ENCODE peak calls at places on chromosome 9, in nine cellular contexts. One of them, this sample, is unnamed.
A peak's percentile ranks its signal among the peaks of the same experiment; 100 is the strongest.

GRCh38 chr9:135661801-135662560 is 1.1 kb upstream of the LCN9 start:
- DNase-seq in A549: no peak
- DNase-seq in thyroid gland: no peak
- DNase-seq in transverse colon: no peak
- DNase-seq in sigmoid colon: no peak
- DNase-seq in HCT116: no peak
- DNase-seq in spleen: peak; percentile 23
- DNase-seq in gastrocnemius medialis: no peak
- DNase-seq in IMR-90: no peak
- DNase-seq in this sample: no peak

GRCh38 chr9:97237951-97238851 is 69.3 kb upstream of the CCDC180 start:
- DNase-seq in A549: peak; percentile 88
- DNase-seq in thyroid gland: peak; percentile 90
- DNase-seq in transverse colon: peak; percentile 81
- DNase-seq in sigmoid colon: peak; percentile 90
- DNase-seq in HCT116: peak; percentile 86
- DNase-seq in spleen: peak; percentile 96
- DNase-seq in gastrocnemius medialis: peak; percentile 57
- DNase-seq in IMR-90: peak; percentile 67
- DNase-seq in this sample: peak; percentile 74

GRCh38 chr9:133591116-133591910 is 17.9 kb downstream of the FAM163B start:
- DNase-seq in A549: no peak
- DNase-seq in thyroid gland: no peak
- DNase-seq in transverse colon: no peak
- DNase-seq in sigmoid colon: no peak
- DNase-seq in HCT116: no peak
- DNase-seq in spleen: no peak
- DNase-seq in gastrocnemius medialis: no peak
- DNase-seq in IMR-90: no peak
- DNase-seq in this sample: no peak

GRCh38 chr9:99259231-99259918 is 37.3 kb downstream of the SEC61B start:
- DNase-seq in A549: no peak
- DNase-seq in thyroid gland: peak; percentile 98
- DNase-seq in transverse colon: peak; percentile 42
- DNase-seq in sigmoid colon: peak; percentile 93
- DNase-seq in HCT116: no peak
- DNase-seq in spleen: peak; percentile 87
- DNase-seq in gastrocnemius medialis: peak; percentile 97
- DNase-seq in IMR-90: no peak
- DNase-seq in this sample: peak; percentile 24

GRCh38 chr9:134631881-134632280 is 9.7 kb upstream of the COL5A1 start:
- DNase-seq in A549: no peak
- DNase-seq in thyroid gland: no peak
- DNase-seq in transverse colon: no peak
- DNase-seq in sigmoid colon: no peak
- DNase-seq in HCT116: no peak
- DNase-seq in spleen: peak; percentile 48
- DNase-seq in gastrocnemius medialis: no peak
- DNase-seq in IMR-90: no peak
- DNase-seq in this sample: no peak

GRCh38 chr9:108469654-108470053 is 386.1 kb downstream of the ACTL7B start:
- DNase-seq in A549: no peak
- DNase-seq in thyroid gland: no peak
- DNase-seq in transverse colon: no peak
- DNase-seq in sigmoid colon: no peak
- DNase-seq in HCT116: no peak
- DNase-seq in spleen: no peak
- DNase-seq in gastrocnemius medialis: no peak
- DNase-seq in IMR-90: peak; percentile 76
- DNase-seq in this sample: peak; percentile 31

GRCh38 chr9:93216072-93216364 is 32.1 kb downstream of the WNK2 start:
- DNase-seq in A549: no peak
- DNase-seq in thyroid gland: no peak
- DNase-seq in transverse colon: no peak
- DNase-seq in sigmoid colon: no peak
- DNase-seq in HCT116: no peak
- DNase-seq in spleen: no peak
- DNase-seq in gastrocnemius medialis: no peak
- DNase-seq in IMR-90: no peak
- DNase-seq in this sample: no peak

GRCh38 chr9:83425240-83425639 is 113.0 kb downstream of the FRMD3 start:
- DNase-seq in A549: no peak
- DNase-seq in thyroid gland: no peak
- DNase-seq in transverse colon: no peak
- DNase-seq in sigmoid colon: no peak
- DNase-seq in HCT116: no peak
- DNase-seq in spleen: no peak
- DNase-seq in gastrocnemius medialis: no peak
- DNase-seq in IMR-90: no peak
- DNase-seq in this sample: no peak

GRCh38 chr9:86948153-86948929 is 1.0 kb upstream of the GAS1 start:
- DNase-seq in A549: peak; percentile 76
- DNase-seq in thyroid gland: peak; percentile 76
- DNase-seq in transverse colon: peak; percentile 75
- DNase-seq in sigmoid colon: peak; percentile 92
- DNase-seq in HCT116: peak; percentile 47
- DNase-seq in spleen: peak; percentile 91
- DNase-seq in gastrocnemius medialis: peak; percentile 56
- DNase-seq in IMR-90: peak; percentile 82
- DNase-seq in this sample: peak; percentile 61

GRCh38 chr9:35910613-35911488 is 1.6 kb downstream of the SPAAR start:
- DNase-seq in A549: peak; percentile 82
- DNase-seq in thyroid gland: peak; percentile 18
- DNase-seq in transverse colon: peak; percentile 80
- DNase-seq in sigmoid colon: no peak
- DNase-seq in HCT116: peak; percentile 66
- DNase-seq in spleen: peak; percentile 80
- DNase-seq in gastrocnemius medialis: no peak
- DNase-seq in IMR-90: peak; percentile 52
- DNase-seq in this sample: peak; percentile 86

GRCh38 chr9:87880116-87880515 is 2.6 kb upstream of the SPATA31E1 start:
- DNase-seq in A549: no peak
- DNase-seq in thyroid gland: no peak
- DNase-seq in transverse colon: no peak
- DNase-seq in sigmoid colon: no peak
- DNase-seq in HCT116: no peak
- DNase-seq in spleen: peak; percentile 27
- DNase-seq in gastrocnemius medialis: no peak
- DNase-seq in IMR-90: peak; percentile 63
- DNase-seq in this sample: peak; percentile 11

GRCh38 chr9:69649566-69650260 is 22.5 kb downstream of the APBA1 start:
- DNase-seq in A549: no peak
- DNase-seq in thyroid gland: no peak
- DNase-seq in transverse colon: no peak
- DNase-seq in sigmoid colon: no peak
- DNase-seq in HCT116: no peak
- DNase-seq in spleen: no peak
- DNase-seq in gastrocnemius medialis: no peak
- DNase-seq in IMR-90: peak; percentile 83
- DNase-seq in this sample: no peak

GRCh38 chr9:13143281-13143680 is 136.2 kb downstream of the MPDZ start:
- DNase-seq in A549: no peak
- DNase-seq in thyroid gland: no peak
- DNase-seq in transverse colon: no peak
- DNase-seq in sigmoid colon: no peak
- DNase-seq in HCT116: no peak
- DNase-seq in spleen: no peak
- DNase-seq in gastrocnemius medialis: no peak
- DNase-seq in IMR-90: no peak
- DNase-seq in this sample: peak; percentile 61

GRCh38 chr9:22913026-22913425 is 466.4 kb downstream of the DMRTA1 start:
- DNase-seq in A549: no peak
- DNase-seq in thyroid gland: no peak
- DNase-seq in transverse colon: no peak
- DNase-seq in sigmoid colon: no peak
- DNase-seq in HCT116: no peak
- DNase-seq in spleen: no peak
- DNase-seq in gastrocnemius medialis: no peak
- DNase-seq in IMR-90: no peak
- DNase-seq in this sample: no peak

GRCh38 chr9:124861342-124862229 is at the start of the genes ARPC5L and RPL35:
- DNase-seq in A549: peak; percentile 94
- DNase-seq in thyroid gland: peak; percentile 95
- DNase-seq in transverse colon: peak; percentile 97
- DNase-seq in sigmoid colon: peak; percentile 97
- DNase-seq in HCT116: peak; percentile 83
- DNase-seq in spleen: peak; percentile 99
- DNase-seq in gastrocnemius medialis: peak; percentile 91
- DNase-seq in IMR-90: peak; percentile 89
- DNase-seq in this sample: peak; percentile 94
- TF ChIP-seq POLR2A in A549: peak; percentile 86
- TF ChIP-seq POLR2A in thyroid gland: peak; percentile 96
- TF ChIP-seq POLR2A in transverse colon: peak; percentile 86
- TF ChIP-seq POLR2A in sigmoid colon: peak; percentile 84
- TF ChIP-seq POLR2A in HCT116: peak; percentile 92
- TF ChIP-seq POLR2A in spleen: no peak
- TF ChIP-seq POLR2A in gastrocnemius medialis: peak; percentile 97
- TF ChIP-seq POLR2A in IMR-90: peak; percentile 95
- TF ChIP-seq POLR2A in this sample: peak; percentile 96

GRCh38 chr9:120713257-120714087 is 798 bp downstream of the MEGF9 start:
- DNase-seq in A549: no peak
- DNase-seq in thyroid gland: peak; percentile 20
- DNase-seq in transverse colon: peak; percentile 29
- DNase-seq in sigmoid colon: peak; percentile 72
- DNase-seq in HCT116: no peak
- DNase-seq in spleen: peak; percentile 91
- DNase-seq in gastrocnemius medialis: peak; percentile 8
- DNase-seq in IMR-90: no peak
- DNase-seq in this sample: no peak

GRCh38 chr9:120712539-120713031 is 1.7 kb downstream of the MEGF9 start:
- DNase-seq in A549: peak; percentile 41
- DNase-seq in thyroid gland: no peak
- DNase-seq in transverse colon: no peak
- DNase-seq in sigmoid colon: no peak
- DNase-seq in HCT116: no peak
- DNase-seq in spleen: no peak
- DNase-seq in gastrocnemius medialis: no peak
- DNase-seq in IMR-90: no peak
- DNase-seq in this sample: no peak

GRCh38 chr9:120710110-120710981 is 3.9 kb downstream of the MEGF9 start:
- DNase-seq in A549: peak; percentile 74
- DNase-seq in thyroid gland: no peak
- DNase-seq in transverse colon: no peak
- DNase-seq in sigmoid colon: no peak
- DNase-seq in HCT116: peak; percentile 52
- DNase-seq in spleen: no peak
- DNase-seq in gastrocnemius medialis: peak; percentile 12
- DNase-seq in IMR-90: peak; percentile 39
- DNase-seq in this sample: peak; percentile 35

GRCh38 chr9:120711354-120711753 is 2.9 kb downstream of the MEGF9 start:
- DNase-seq in A549: peak; percentile 44
- DNase-seq in thyroid gland: no peak
- DNase-seq in transverse colon: no peak
- DNase-seq in sigmoid colon: no peak
- DNase-seq in HCT116: no peak
- DNase-seq in spleen: no peak
- DNase-seq in gastrocnemius medialis: no peak
- DNase-seq in IMR-90: no peak
- DNase-seq in this sample: no peak

GRCh38 chr9:120711841-120712538 is 2.3 kb downstream of the MEGF9 start:
- DNase-seq in A549: peak; percentile 47
- DNase-seq in thyroid gland: no peak
- DNase-seq in transverse colon: no peak
- DNase-seq in sigmoid colon: no peak
- DNase-seq in HCT116: no peak
- DNase-seq in spleen: no peak
- DNase-seq in gastrocnemius medialis: no peak
- DNase-seq in IMR-90: no peak
- DNase-seq in this sample: no peak
- H3K27ac ChIP-seq in A549: peak overlapping the region; percentile 85
- H3K27ac ChIP-seq in thyroid gland: peak overlapping the region; percentile 67
- H3K27ac ChIP-seq in transverse colon: peak overlapping the region; percentile 89
- H3K27ac ChIP-seq in sigmoid colon: peak overlapping the region; percentile 85
- H3K27ac ChIP-seq in HCT116: no peak overlapping the region
- H3K27ac ChIP-seq in spleen: peak overlapping the region; percentile 69
- H3K27ac ChIP-seq in gastrocnemius medialis: peak overlapping the region; percentile 72
- H3K27ac ChIP-seq in IMR-90: no peak overlapping the region
- H3K27ac ChIP-seq in this sample: no peak overlapping the region

GRCh38 chr9:6414291-6414690 is 1.3 kb downstream of the UHRF2 start:
- DNase-seq in A549: no peak
- DNase-seq in thyroid gland: peak; percentile 17
- DNase-seq in transverse colon: no peak
- DNase-seq in sigmoid colon: no peak
- DNase-seq in HCT116: no peak
- DNase-seq in spleen: no peak
- DNase-seq in gastrocnemius medialis: no peak
- DNase-seq in IMR-90: peak; percentile 50
- DNase-seq in this sample: peak; percentile 54

GRCh38 chr9:6413365-6414263 is 615 bp downstream of the UHRF2 start:
- DNase-seq in A549: peak; percentile 27
- DNase-seq in thyroid gland: peak; percentile 48
- DNase-seq in transverse colon: peak; percentile 41
- DNase-seq in sigmoid colon: no peak
- DNase-seq in HCT116: no peak
- DNase-seq in spleen: peak; percentile 93
- DNase-seq in gastrocnemius medialis: peak; percentile 8
- DNase-seq in IMR-90: no peak
- DNase-seq in this sample: no peak

GRCh38 chr9:6415266-6415665 is 2.3 kb downstream of the UHRF2 start:
- DNase-seq in A549: no peak
- DNase-seq in thyroid gland: no peak
- DNase-seq in transverse colon: no peak
- DNase-seq in sigmoid colon: no peak
- DNase-seq in HCT116: no peak
- DNase-seq in spleen: no peak
- DNase-seq in gastrocnemius medialis: no peak
- DNase-seq in IMR-90: no peak
- DNase-seq in this sample: no peak

GRCh38 chr9:6410653-6411052 is 2.3 kb upstream of the UHRF2 start:
- DNase-seq in A549: no peak
- DNase-seq in thyroid gland: no peak
- DNase-seq in transverse colon: no peak
- DNase-seq in sigmoid colon: no peak
- DNase-seq in HCT116: no peak
- DNase-seq in spleen: no peak
- DNase-seq in gastrocnemius medialis: no peak
- DNase-seq in IMR-90: no peak
- DNase-seq in this sample: no peak

GRCh38 chr9:6412572-6413364 is at the start of gene UHRF2:
- DNase-seq in A549: peak; percentile 98
- DNase-seq in thyroid gland: peak; percentile 99
- DNase-seq in transverse colon: peak; percentile 99
- DNase-seq in sigmoid colon: peak; percentile 99
- DNase-seq in HCT116: peak; percentile 93
- DNase-seq in spleen: peak; percentile 100
- DNase-seq in gastrocnemius medialis: peak; percentile 96
- DNase-seq in IMR-90: peak; percentile 97
- DNase-seq in this sample: peak; percentile 97
- TF ChIP-seq POLR2A in A549: peak; percentile 72
- TF ChIP-seq POLR2A in thyroid gland: peak; percentile 91
- TF ChIP-seq POLR2A in transverse colon: peak; percentile 85
- TF ChIP-seq POLR2A in sigmoid colon: peak; percentile 45
- TF ChIP-seq POLR2A in HCT116: peak; percentile 50
- TF ChIP-seq POLR2A in spleen: peak; percentile 69
- TF ChIP-seq POLR2A in gastrocnemius medialis: peak; percentile 62
- TF ChIP-seq POLR2A in IMR-90: peak; percentile 92
- TF ChIP-seq POLR2A in this sample: peak; percentile 89

DNA sequence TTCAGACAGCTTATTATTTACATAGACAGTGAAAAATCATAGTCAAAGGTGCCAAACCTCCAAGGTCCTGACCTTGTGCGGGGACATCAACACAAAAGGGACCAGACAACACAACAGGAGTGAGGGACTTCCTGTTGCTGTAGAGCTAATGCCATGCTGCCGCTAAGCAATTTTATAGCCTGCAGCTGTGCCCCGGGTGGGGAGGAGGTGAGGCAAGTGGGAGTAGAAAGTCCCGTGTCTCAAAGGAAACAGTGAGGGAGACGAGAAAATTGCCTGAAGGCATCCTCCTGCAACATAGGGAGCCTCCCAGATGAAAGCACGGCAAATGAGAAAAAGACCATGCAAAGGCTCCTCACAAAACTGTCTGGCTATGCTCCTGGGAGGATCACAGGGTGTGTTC is 58.8 kb downstream of the CAAP1 start:
- DNase-seq in A549: no peak
- DNase-seq in thyroid gland: no peak
- DNase-seq in transverse colon: no peak
- DNase-seq in sigmoid colon: no peak
- DNase-seq in HCT116: no peak
- DNase-seq in spleen: no peak
- DNase-seq in gastrocnemius medialis: no peak
- DNase-seq in IMR-90: no peak
- DNase-seq in this sample: peak; percentile 3
- H3K27ac ChIP-seq in A549: no peak overlapping the region
- H3K27ac ChIP-seq in thyroid gland: no peak overlapping the region
- H3K27ac ChIP-seq in transverse colon: no peak overlapping the region
- H3K27ac ChIP-seq in sigmoid colon: no peak overlapping the region
- H3K27ac ChIP-seq in HCT116: no peak overlapping the region
- H3K27ac ChIP-seq in spleen: no peak overlapping the region
- H3K27ac ChIP-seq in gastrocnemius medialis: no peak overlapping the region
- H3K27ac ChIP-seq in IMR-90: no peak overlapping the region
- H3K27ac ChIP-seq in this sample: no peak overlapping the region

This sample was measured in endothelial cell of umbilical vein.